ENCODE peak calls at places on chromosomes 2 and 18, in six cellular contexts. J is left ventricle myocardium inferior, P is Caco-2, X is GM23248, G is lower lobe of right lung, Y is upper lobe of left lung. K is an unnamed sample.
A peak's percentile ranks its signal among the peaks of the same experiment; 100 is the strongest.

GRCh38 chr2:165070089-165070488 is 114.8 kb upstream of the SLC38A11 start:
- DNase-seq in X (peak; percentile 9), P (no peak), G (no peak), Y (no peak), J (no peak), K (no peak)

GRCh38 chr2:121285077-121285449 is at the start of gene TFCP2L1:
- DNase-seq in G (peak; percentile 74), P (peak; percentile 84), J (no peak), X (peak; percentile 26), Y (peak; percentile 68), K (no peak)

GRCh38 chr2:147623328-147623727 is 221.5 kb upstream of the ACVR2A start:
- DNase-seq in J (no peak), Y (no peak), P (no peak), X (no peak), G (no peak), K (no peak)

GRCh38 chr2:205925373-205926337 is 160.3 kb downstream of the INO80D start:
- DNase-seq in J (peak; percentile 78), Y (peak; percentile 81), P (peak; percentile 88), G (peak; percentile 87), X (peak; percentile 79), K (peak; percentile 7)

GRCh38 chr2:46540496-46541342 is 61.4 kb downstream of the TMEM247 start:
- DNase-seq in P (no peak), G (no peak), J (no peak), Y (no peak), X (peak; percentile 87), K (no peak)

GRCh38 chr2:118670281-118670680 is 177.2 kb downstream of the EN1 start:
- DNase-seq in J (no peak), X (peak; percentile 62), P (no peak), Y (no peak), G (no peak), K (no peak)

GRCh38 chr18:78830161-78830560 is 149.5 kb upstream of the SALL3 start:
- DNase-seq in G (no peak), X (no peak), P (no peak), J (no peak), Y (no peak), K (no peak)

GRCh38 chr2:238220274-238220891 is 16.9 kb upstream of the ILKAP start:
- DNase-seq in X (no peak), J (no peak), P (no peak), Y (no peak), G (no peak), K (no peak)

GRCh38 chr18:4987452-4988405 is 209.3 kb downstream of the AKAIN1 start:
- DNase-seq in P (no peak), G (no peak), Y (no peak), X (no peak), J (no peak), K (no peak)

GRCh38 chr2:236284208-236284607 is 20.0 kb upstream of the ASB18 start:
- DNase-seq in Y (no peak), X (no peak), P (no peak), J (no peak), G (no peak), K (no peak)

GRCh38 chr2:152456262-152456661 is 121.3 kb downstream of the FMNL2 start:
- DNase-seq in J (no peak), Y (no peak), G (no peak), X (peak; percentile 26), P (no peak), K (no peak)

GRCh38 chr2:24365051-24365450 is 4.7 kb upstream of the ITSN2 start:
- DNase-seq in J (peak; percentile 85), P (no peak), Y (peak; percentile 96), G (peak; percentile 92), X (peak; percentile 26), K (no peak)

GRCh38 chr2:72136933-72137497 is 10.6 kb downstream of the CYP26B1 start:
- DNase-seq in G (no peak), P (no peak), Y (no peak), J (no peak), X (no peak), K (no peak)

GRCh38 chr2:101153811-101154210 is 2.6 kb upstream of the TBC1D8 start:
- DNase-seq in G (no peak), X (no peak), P (no peak), J (no peak), Y (no peak), K (no peak)

GRCh38 chr2:222318026-222318711 is 19.4 kb upstream of the PAX3 start:
- DNase-seq in J (peak; percentile 53), X (peak; percentile 70), Y (peak; percentile 64), P (peak; percentile 83), G (no peak), K (no peak)

GRCh38 chr2:42229949-42230348 is 60.8 kb downstream of the EML4 start:
- DNase-seq in G (no peak), P (no peak), J (no peak), X (no peak), Y (no peak), K (no peak)

GRCh38 chr2:42232024-42232423 is 62.9 kb downstream of the EML4 start:
- DNase-seq in Y (no peak), G (no peak), J (no peak), P (no peak), X (no peak), K (no peak)

GRCh38 chr2:42228101-42228500 is 58.9 kb downstream of the EML4 start:
- DNase-seq in J (no peak), P (no peak), Y (no peak), X (no peak), G (no peak), K (no peak)

GRCh38 chr2:42234056-42234455 is 64.9 kb downstream of the EML4 start:
- DNase-seq in P (peak; percentile 52), J (no peak), G (no peak), Y (no peak), X (peak; percentile 7), K (no peak)

GRCh38 chr2:42230891-42231290 is 61.7 kb downstream of the EML4 start:
- DNase-seq in P (no peak), X (no peak), G (no peak), Y (no peak), J (no peak), K (no peak)
- H3K4me1 ChIP-seq in P (peaks cover 21% of the 10 kb centered on the region), X (peaks cover 10% of the 10 kb centered on the region), G (peaks cover 15% of the 10 kb centered on the region), Y (peaks cover 12% of the 10 kb centered on the region), J (peaks cover 16% of the 10 kb centered on the region), K (no peaks in the 10 kb centered on the region)

DNA sequence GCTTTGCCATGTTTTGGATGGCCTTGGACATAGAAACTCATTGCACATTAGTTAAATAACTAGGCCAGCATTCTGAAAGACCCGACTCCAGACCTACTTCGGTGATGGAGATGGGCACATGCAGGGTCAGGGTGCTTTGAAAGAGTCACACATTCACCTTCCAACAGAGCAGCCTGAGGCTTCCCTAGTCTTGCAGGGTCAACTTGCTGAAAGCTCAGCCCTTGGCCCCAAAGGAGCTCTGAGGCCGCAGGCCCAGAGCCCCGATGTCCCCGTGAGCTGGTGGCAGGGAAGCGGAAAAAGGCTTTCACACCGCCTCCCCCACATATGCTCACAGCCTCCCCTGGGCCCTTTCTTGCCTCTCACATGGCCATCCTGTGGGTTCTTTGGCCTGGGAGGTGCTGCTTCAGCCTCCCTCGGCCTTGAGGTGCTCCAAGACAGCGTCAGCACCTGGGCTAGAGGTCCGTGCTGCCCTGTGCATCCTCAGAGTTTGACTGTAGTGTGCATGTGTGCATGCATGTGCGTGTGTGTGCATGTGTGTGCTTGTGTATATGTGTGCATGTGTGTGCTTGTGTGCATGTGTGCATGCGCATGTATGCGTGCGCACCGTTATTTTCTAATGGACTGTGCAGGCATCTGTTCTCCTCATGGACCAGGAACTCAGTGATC is 21.6 kb downstream of the LDLRAD4 start:
- DNase-seq in G (peak; percentile 19), X (no peak), P (no peak), J (no peak), Y (no peak), K (no peak)
- H3K4me1 ChIP-seq in G (no peaks in the 10 kb centered on the region), X (no peaks in the 10 kb centered on the region), P (no peaks in the 10 kb centered on the region), J (peaks cover 38% of the 10 kb centered on the region), Y (no peaks in the 10 kb centered on the region), K (no peaks in the 10 kb centered on the region)

DNA sequence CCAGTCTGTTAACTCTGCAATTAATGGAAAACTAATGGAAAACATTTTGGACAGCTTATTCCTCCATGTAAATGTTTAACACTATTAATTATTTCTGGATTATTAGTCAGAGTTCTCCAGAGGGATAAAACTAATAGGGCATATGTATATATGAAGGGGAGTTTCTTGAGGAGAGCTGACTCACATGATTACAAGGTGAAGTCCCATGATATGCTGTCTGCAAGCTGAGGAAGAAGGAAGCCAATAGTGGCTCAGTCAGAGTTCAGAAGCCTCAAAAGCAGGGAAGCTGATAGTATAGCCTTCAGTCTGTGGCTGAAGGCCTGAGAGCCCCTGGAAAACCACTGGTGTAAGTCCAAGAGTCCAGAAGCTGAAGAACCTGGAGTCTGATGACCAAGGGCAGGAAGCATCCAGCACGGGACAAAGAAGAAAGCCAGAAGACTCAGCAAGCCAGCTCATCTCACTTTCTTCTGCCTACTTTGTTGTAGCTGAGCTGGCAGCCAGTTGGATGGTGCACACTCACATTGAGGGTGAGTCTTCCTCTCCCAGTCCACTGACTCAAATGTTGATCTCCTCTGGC is 136.0 kb downstream of the PTH2R start:
- DNase-seq in X (no peak), Y (no peak), G (no peak), J (no peak), P (no peak), K (no peak)
- H3K4me1 ChIP-seq in X (no peaks in the 10 kb centered on the region), Y (no peaks in the 10 kb centered on the region), G (no peaks in the 10 kb centered on the region), J (no peaks in the 10 kb centered on the region), P (peaks cover 20% of the 10 kb centered on the region), K (no peaks in the 10 kb centered on the region)

GRCh38 chr2:204265701-204266310 is 279.5 kb upstream of the PARD3B start:
- DNase-seq in P (no peak), Y (no peak), G (no peak), X (no peak), J (no peak), K (no peak)

GRCh38 chr2:204264068-204264693 is 281.1 kb upstream of the PARD3B start:
- DNase-seq in P (no peak), G (no peak), X (no peak), Y (no peak), J (no peak), K (no peak)

GRCh38 chr2:204261776-204262175 is 283.5 kb upstream of the PARD3B start:
- DNase-seq in G (no peak), X (no peak), P (no peak), J (no peak), Y (no peak), K (no peak)

GRCh38 chr2:204268458-204268857 is 276.8 kb upstream of the PARD3B start:
- DNase-seq in X (no peak), J (no peak), P (no peak), G (no peak), Y (no peak), K (no peak)

DNA sequence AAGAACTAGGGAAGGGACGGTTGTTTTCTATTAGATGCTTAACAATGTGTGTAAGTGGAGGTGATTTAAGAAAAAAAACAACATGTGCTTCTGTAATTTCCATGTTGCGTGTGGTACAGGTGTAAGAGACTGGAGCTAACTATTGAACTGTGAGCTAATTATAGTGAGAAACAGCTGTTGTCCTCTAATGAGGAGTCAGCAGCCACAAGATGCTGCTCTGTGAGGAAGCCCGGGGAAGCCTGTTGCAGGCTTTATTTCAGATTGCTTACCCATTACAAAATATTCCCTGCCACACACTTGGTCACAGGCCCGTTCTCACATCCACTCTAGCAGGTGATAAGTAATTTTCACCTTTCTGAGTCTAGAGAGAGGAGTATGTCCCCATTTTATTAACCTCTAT is 280.5 kb upstream of the PARD3B start:
- DNase-seq in J (no peak), G (no peak), P (no peak), Y (no peak), X (no peak), K (no peak)
- H3K4me1 ChIP-seq in J (peaks cover 13% of the 10 kb centered on the region), G (peaks cover 8% of the 10 kb centered on the region), P (no peaks in the 10 kb centered on the region), Y (no peaks in the 10 kb centered on the region), X (no peaks in the 10 kb centered on the region), K (peaks cover 6% of the 10 kb centered on the region)

GRCh38 chr18:43879350-43879749 is 602.1 kb upstream of the SYT4 start:
- DNase-seq in P (no peak), X (no peak), Y (no peak), J (no peak), G (no peak), K (no peak)
- H3K4me1 ChIP-seq in P (no peaks in the 10 kb centered on the region), X (peaks cover 10% of the 10 kb centered on the region), Y (no peaks in the 10 kb centered on the region), J (peaks cover 12% of the 10 kb centered on the region), G (no peaks in the 10 kb centered on the region), K (no peaks in the 10 kb centered on the region)

GRCh38 chr18:58967643-58968291 is 103.1 kb downstream of the ZNF532 start:
- DNase-seq in J (no peak), P (no peak), G (no peak), Y (no peak), X (no peak), K (no peak)
- H3K4me1 ChIP-seq in J (peaks cover 53% of the 10 kb centered on the region), P (no peaks in the 10 kb centered on the region), G (peaks cover 16% of the 10 kb centered on the region), Y (peaks cover 17% of the 10 kb centered on the region), X (peaks cover 8% of the 10 kb centered on the region), K (no peaks in the 10 kb centered on the region)